ENCODE peak calls at places on chromosomes 4 and X, in five cellular contexts. H, N, Y, G and I are unnamed samples.

GRCh38 chr4:22906046-22906445 is 213.3 kb downstream of the GBA3 start:
- DNase-seq in H (no peak), N (no peak), Y (no peak), G (no peak), I (no peak)

GRCh38 chrX:49192722-49193328 is 6.7 kb upstream of the PRICKLE3 start:
- DNase-seq in H (peak), N (peak), Y (no peak), G (peak), I (no peak)

GRCh38 chr4:20262221-20262620 is 10.5 kb downstream of the SLIT2 start:
- DNase-seq in H (no peak), N (no peak), Y (no peak), G (no peak), I (no peak)

GRCh38 chrX:145393702-145394235 is 146.5 kb downstream of the SPANXN1 start:
- DNase-seq in H (no peak), N (peak), Y (peak), G (no peak), I (no peak)

GRCh38 chrX:64885850-64886249 is 90.4 kb downstream of the ZC4H2 start:
- DNase-seq in H (no peak), N (peak), Y (no peak), G (no peak), I (peak)

GRCh38 chr4:39169426-39169825 is 12.9 kb upstream of the WDR19 start:
- DNase-seq in H (peak), N (no peak), Y (peak), G (no peak), I (no peak)

GRCh38 chr4:161767116-161767515 is 396.7 kb downstream of the FSTL5 start:
- DNase-seq in H (no peak), N (no peak), Y (no peak), G (no peak), I (no peak)

GRCh38 chr4:14345356-14345775 is 656.9 kb upstream of the CPEB2 start:
- DNase-seq in H (no peak), N (no peak), Y (no peak), G (no peak), I (no peak)

GRCh38 chr4:23392860-23393458 is 496.9 kb downstream of the PPARGC1A start:
- DNase-seq in H (no peak), N (no peak), Y (no peak), G (no peak), I (no peak)

GRCh38 chr4:39574946-39575345 is 47.7 kb upstream of the UGDH start:
- DNase-seq in H (no peak), N (no peak), Y (no peak), G (no peak), I (no peak)

GRCh38 chr4:63302078-63302477 is 1107.2 kb downstream of the TECRL start:
- DNase-seq in H (no peak), N (no peak), Y (no peak), G (no peak), I (no peak)

GRCh38 chr4:55444822-55445221 is 49.1 kb downstream of the TMEM165 start:
- DNase-seq in H (peak), N (no peak), Y (peak), G (no peak), I (no peak)

GRCh38 chrX:148517191-148517590 is 16.8 kb downstream of the AFF2 start:
- DNase-seq in H (no peak), N (no peak), Y (peak), G (no peak), I (no peak)

GRCh38 chrX:16931371-16931770 is 15.1 kb upstream of the REPS2 start:
- DNase-seq in H (no peak), N (no peak), Y (no peak), G (no peak), I (no peak)

GRCh38 chr4:76639292-76639691 is 204.3 kb downstream of the SHROOM3 start:
- DNase-seq in H (no peak), N (no peak), Y (peak), G (no peak), I (no peak)

GRCh38 chr4:10582059-10582686 is 102.4 kb downstream of the CLNK start:
- DNase-seq in H (peak), N (peak), Y (peak), G (peak), I (peak)

GRCh38 chrX:47540754-47541538 is 20.1 kb upstream of the ARAF start:
- DNase-seq in H (peak), N (no peak), Y (peak), G (peak), I (peak)

GRCh38 chrX:131789664-131790063 is 233.4 kb upstream of the STK26 start:
- DNase-seq in H (no peak), N (no peak), Y (no peak), G (no peak), I (no peak)

GRCh38 chrX:11543249-11543648 is 122.5 kb downstream of the ARHGAP6 start:
- DNase-seq in H (no peak), N (peak), Y (no peak), G (no peak), I (no peak)

GRCh38 chr4:167290684-167291083 is 56.4 kb upstream of the SPOCK3 start:
- DNase-seq in H (peak), N (no peak), Y (no peak), G (no peak), I (peak)

GRCh38 chrX:71992711-71993110 is 82.1 kb downstream of the NHSL2 start:
- DNase-seq in H (no peak), N (no peak), Y (no peak), G (no peak), I (no peak)

GRCh38 chr4:173317003-173317402 is 17.2 kb downstream of the HMGB2 start:
- DNase-seq in H (peak), N (peak), Y (no peak), G (no peak), I (peak)

GRCh38 chr4:150826302-150826701 is 188.8 kb downstream of the LRBA start:
- DNase-seq in H (no peak), N (no peak), Y (no peak), G (no peak), I (no peak)

GRCh38 chr4:8607603-8608481 is 15.3 kb downstream of the CPZ start:
- DNase-seq in H (peak), N (peak), Y (no peak), G (peak), I (peak)

GRCh38 chr4:38983756-38984647 is 48.2 kb downstream of the TMEM156 start:
- DNase-seq in H (peak), N (no peak), Y (no peak), G (no peak), I (no peak)

GRCh38 chrX:154357205-154357604 is 17.2 kb downstream of the FLNA start:
- DNase-seq in H (no peak), N (no peak), Y (no peak), G (no peak), I (no peak)